ENCODE peak calls at places on chromosomes 11 and 22, in six cellular contexts. C, Y, O, T, G and P are unnamed samples.

GRCh38 chr11:33936745-33937612 is 45.1 kb upstream of the LMO2 start:
- DNase-seq in C (no peak), Y (peak), O (peak), T (peak), G (peak), P (no peak)

GRCh38 chr22:47094861-47095330 is 332.4 kb downstream of the TBC1D22A start:
- DNase-seq in C (no peak), Y (no peak), O (no peak), T (no peak), G (no peak), P (no peak)

GRCh38 chr22:38299001-38299651 is 18.1 kb downstream of the CSNK1E start:
- DNase-seq in C (no peak), Y (no peak), O (no peak), T (no peak), G (no peak), P (no peak)

GRCh38 chr11:122778148-122778547 is 60.2 kb upstream of the CRTAM start:
- DNase-seq in C (peak), Y (no peak), O (no peak), T (no peak), G (no peak), P (no peak)

GRCh38 chr11:68763181-68763721 is 11.9 kb upstream of the TESMIN start:
- DNase-seq in C (no peak), Y (peak), O (no peak), T (no peak), G (no peak), P (no peak)

GRCh38 chr11:10405858-10406592 is 49.0 kb upstream of the AMPD3 start:
- DNase-seq in C (peak), Y (peak), O (peak), T (peak), G (peak), P (peak)

GRCh38 chr22:49968831-49969661 is 8.5 kb downstream of the PIM3 start:
- DNase-seq in C (no peak), Y (no peak), O (peak), T (peak), G (peak), P (peak)

GRCh38 chr11:134025086-134025437 is 43.8 kb upstream of the JAM3 start:
- DNase-seq in C (no peak), Y (no peak), O (no peak), T (peak), G (no peak), P (peak)

GRCh38 chr11:130131957-130132850 is 27.4 kb upstream of the ST14 start:
- DNase-seq in C (peak), Y (peak), O (no peak), T (no peak), G (no peak), P (no peak)

GRCh38 chr11:68928481-68928880 is 24.8 kb downstream of the IGHMBP2 start:
- DNase-seq in C (no peak), Y (no peak), O (no peak), T (no peak), G (no peak), P (no peak)

GRCh38 chr22:35622132-35622913 is 5.2 kb upstream of the MB start:
- DNase-seq in C (no peak), Y (peak), O (no peak), T (peak), G (peak), P (peak)

GRCh38 chr11:30585067-30585891 is 874 bp downstream of the MPPED2 start:
- DNase-seq in C (peak), Y (no peak), O (no peak), T (peak), G (peak), P (no peak)

GRCh38 chr22:41927813-41928212 is 1.2 kb upstream of the TNFRSF13C start:
- DNase-seq in C (no peak), Y (no peak), O (no peak), T (no peak), G (no peak), P (no peak)

GRCh38 chr11:12163181-12163841 is 52.9 kb downstream of the MICAL2 start:
- DNase-seq in C (no peak), Y (peak), O (no peak), T (peak), G (no peak), P (no peak)

GRCh38 chr11:63480039-63480438 is 10.9 kb downstream of the PLAAT5 start:
- DNase-seq in C (no peak), Y (no peak), O (no peak), T (no peak), G (no peak), P (no peak)

GRCh38 chr11:24755260-24755839 is 258.5 kb downstream of the LUZP2 start:
- DNase-seq in C (no peak), Y (no peak), O (no peak), T (no peak), G (no peak), P (no peak)

GRCh38 chr11:75996523-75997272 is 181.7 kb downstream of the UVRAG start:
- DNase-seq in C (no peak), Y (no peak), O (no peak), T (no peak), G (no peak), P (no peak)

DNA sequence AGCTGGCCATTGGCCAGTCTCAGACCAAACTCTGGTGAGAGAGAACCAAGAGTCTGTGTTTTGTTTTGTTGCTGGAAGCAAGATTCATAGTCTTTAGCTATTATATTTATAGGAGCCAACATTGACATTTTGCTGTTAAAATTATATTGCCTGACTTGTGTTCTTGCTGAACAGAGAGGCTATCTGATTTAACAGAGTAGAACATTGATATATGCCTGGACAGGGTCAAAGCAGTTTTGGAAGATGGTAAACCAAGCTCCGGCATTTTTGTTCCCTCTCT is 182.2 kb downstream of the UVRAG start:
- DNase-seq in C (no peak), Y (no peak), O (no peak), T (no peak), G (no peak), P (no peak)
- H3K27ac ChIP-seq in C (no peak), Y (no peak), O (no peak), T (no peak), G (no peak), P (no peak)

DNA sequence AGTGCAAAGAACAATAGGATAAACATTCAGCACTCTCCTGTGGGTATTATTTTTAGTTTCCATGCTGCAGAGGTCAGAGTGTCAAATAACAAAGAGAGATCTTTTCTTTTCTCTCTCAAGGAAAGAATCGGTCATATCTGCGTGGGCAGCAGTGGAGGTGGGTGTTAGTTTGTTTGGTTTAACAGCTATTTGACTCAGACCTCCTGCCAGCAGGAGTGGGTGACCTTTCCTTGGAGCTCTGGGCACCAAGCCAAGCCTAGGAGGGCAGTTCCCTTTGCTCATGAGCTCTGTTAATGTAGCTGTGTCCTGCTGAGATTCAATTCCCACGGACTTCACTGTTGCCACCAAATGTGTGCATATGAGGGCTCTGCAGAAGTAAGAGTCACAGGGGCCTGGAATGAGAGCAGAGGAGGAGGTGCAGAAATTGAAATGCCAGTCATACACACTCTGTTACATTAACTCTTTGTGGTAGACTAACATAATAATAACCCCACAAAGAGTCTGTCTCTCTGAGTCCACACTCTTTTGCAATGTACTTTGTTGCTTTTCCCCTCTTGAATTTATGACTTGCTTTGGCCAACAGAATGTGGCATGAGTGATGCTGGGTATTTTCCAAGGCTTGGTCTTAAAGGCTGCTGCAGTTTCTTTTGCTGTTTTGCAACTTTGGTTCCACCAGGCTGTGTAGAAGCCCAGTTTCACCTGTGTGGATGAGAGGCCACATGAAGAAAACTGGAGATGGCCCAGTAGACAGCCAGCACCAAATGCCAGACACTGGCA is 76.0 kb upstream of the GRK3 start:
- DNase-seq in C (peak), Y (peak), O (peak), T (peak), G (peak), P (no peak)
- H3K4me3 ChIP-seq in C (no peak), Y (no peak), O (no peak), T (no peak), G (no peak), P (no peak)

DNA sequence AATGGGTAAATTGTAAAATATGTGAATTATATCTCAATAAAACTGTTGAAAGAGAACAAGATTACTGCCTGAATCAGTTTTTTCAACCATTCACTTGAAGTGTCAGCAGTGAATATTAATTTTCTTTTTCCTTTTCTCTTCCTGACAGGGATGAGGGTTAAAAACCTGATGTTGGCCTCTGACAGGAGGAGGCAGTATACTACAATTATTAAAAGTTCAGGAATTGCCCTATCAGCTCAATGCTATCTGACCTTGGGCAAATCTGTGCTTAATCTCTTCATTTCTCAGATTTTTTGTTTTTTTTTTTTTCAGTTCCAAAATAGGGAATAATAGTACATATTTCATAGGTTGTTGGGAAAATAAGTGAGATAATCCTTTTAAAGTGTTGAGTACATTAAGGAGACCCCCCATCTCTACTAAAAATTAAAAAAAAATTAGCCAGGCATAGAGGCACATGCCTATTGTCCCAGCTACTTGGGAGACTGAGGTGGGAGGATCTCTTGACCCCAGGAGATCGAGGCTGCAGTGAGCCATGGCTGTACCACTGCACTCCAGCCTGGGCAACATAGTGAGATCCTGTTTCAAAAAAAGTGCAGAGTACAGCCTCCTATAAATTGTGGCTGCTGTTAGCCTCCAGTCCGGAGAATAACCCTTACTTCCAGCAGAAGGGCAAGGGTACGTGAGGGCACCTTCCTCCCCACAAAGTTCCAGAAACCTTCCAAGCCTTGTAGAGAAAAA is 48.8 kb downstream of the TRIM44 start:
- DNase-seq in C (no peak), Y (no peak), O (no peak), T (no peak), G (no peak), P (no peak)
- TF ChIP-seq CTCF in C (no peak), Y (no peak), O (no peak), T (peak), G (no peak), P (peak)

GRCh38 chr11:67626970-67627369 is 2.8 kb downstream of the NUDT8 start:
- DNase-seq in C (no peak), Y (no peak), O (no peak), T (no peak), G (peak), P (no peak)
- H3K27ac ChIP-seq in C (no peak), Y (no peak), O (no peak), T (peak), G (no peak), P (no peak)

GRCh38 chr11:114063149-114063828 is 3.8 kb downstream of the ZBTB16 start:
- DNase-seq in C (no peak), Y (no peak), O (no peak), T (peak), G (peak), P (no peak)

GRCh38 chr11:114061053-114062049 is 1.8 kb downstream of the ZBTB16 start:
- DNase-seq in C (no peak), Y (no peak), O (peak), T (peak), G (peak), P (peak)

GRCh38 chr11:114063829-114064201 is 4.3 kb downstream of the ZBTB16 start:
- DNase-seq in C (no peak), Y (no peak), O (no peak), T (no peak), G (no peak), P (no peak)

GRCh38 chr11:114060402-114061052 is 1.0 kb downstream of the ZBTB16 start:
- DNase-seq in C (no peak), Y (no peak), O (peak), T (peak), G (peak), P (no peak)

DNA sequence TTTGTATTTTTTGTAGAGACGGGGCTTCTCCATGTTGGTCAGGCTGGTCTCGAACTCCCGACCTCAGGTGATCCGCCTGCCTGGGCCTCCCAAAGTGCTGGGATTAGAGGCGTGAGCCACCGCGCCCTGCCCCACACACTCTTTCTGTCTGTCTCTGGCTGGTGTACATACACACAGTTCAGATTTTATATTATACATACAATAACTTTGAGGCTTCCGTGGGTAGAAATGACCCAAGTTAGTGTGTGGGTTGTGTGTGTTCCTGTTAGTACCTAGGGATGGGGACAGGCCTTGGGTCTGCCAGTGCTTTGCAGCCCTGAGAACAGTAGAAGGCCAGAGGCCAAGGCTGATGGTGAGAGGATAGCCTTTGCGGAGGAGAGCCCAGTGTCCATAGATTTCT is 2.8 kb downstream of the ZBTB16 start:
- DNase-seq in C (no peak), Y (no peak), O (no peak), T (no peak), G (peak), P (no peak)
- H3K4me3 ChIP-seq in C (no peak), Y (peak), O (peak), T (peak), G (peak), P (peak)